ENCODE peak calls at places on chromosomes 6 and 20, in eight cellular contexts. H is AG20443; I is HT1080; F is activated naive CD4-positive, alpha-beta T cell treated with anti-CD3 and anti-CD28 coated beads for 36 hours; C is activated CD8-positive, alpha-beta memory T cell treated with anti-CD3 and anti-CD28 coated beads for 4 hours; K is D341Med; E is stimulated activated CD4-positive, alpha-beta T cell treated with anti-CD3 and anti-CD28 coated beads, Interleukin-2, amount 100 ng/mL, for 48 hours; S is DMS153. J is an unnamed sample.

GRCh38 chr6:109260126-109260525 is 122.1 kb downstream of the CD164 start:
- DNase-seq in H (peak), I (peak), F (no peak), C (no peak), K (no peak), E (no peak), S (no peak), J (no peak)

GRCh38 chr20:63321148-63321831 is 28.3 kb downstream of the COL20A1 start:
- DNase-seq in H (peak), I (no peak), F (peak), C (no peak), K (no peak), E (no peak), S (no peak), J (no peak)

GRCh38 chr6:109478848-109479624 is 4.0 kb downstream of the ZBTB24 start:
- DNase-seq in H (no peak), I (no peak), F (peak), C (no peak), K (no peak), E (no peak), S (no peak), J (no peak)

GRCh38 chr6:11921017-11921438 is 91.1 kb upstream of the HIVEP1 start:
- DNase-seq in H (peak), I (peak), F (no peak), C (no peak), K (no peak), E (no peak), S (no peak), J (no peak)

GRCh38 chr20:49420811-49421295 is 61.6 kb downstream of the KCNB1 start:
- DNase-seq in H (no peak), I (no peak), F (no peak), C (no peak), K (no peak), E (no peak), S (no peak), J (no peak)

GRCh38 chr6:41689171-41690008 is 46.0 kb downstream of the TFEB start:
- DNase-seq in H (peak), I (peak), F (no peak), C (no peak), K (no peak), E (no peak), S (no peak), J (no peak)

GRCh38 chr20:17140894-17141293 is 85.9 kb upstream of the PCSK2 start:
- DNase-seq in H (no peak), I (no peak), F (no peak), C (no peak), K (no peak), E (no peak), S (no peak), J (no peak)

GRCh38 chr6:128655978-128656498 is 135.6 kb upstream of the PTPRK start:
- DNase-seq in H (peak), I (peak), F (peak), C (no peak), K (no peak), E (peak), S (no peak), J (no peak)

GRCh38 chr20:41798926-41799502 is 180.8 kb upstream of the CHD6 start:
- DNase-seq in H (no peak), I (peak), F (no peak), C (no peak), K (no peak), E (no peak), S (no peak), J (no peak)

GRCh38 chr6:43228951-43229802 is at the start of gene DNPH1:
- DNase-seq in H (peak), I (peak), F (peak), C (peak), K (peak), E (peak), S (peak), J (peak)

GRCh38 chr6:5151955-5152401 is 66.8 kb downstream of the PPP1R3G start:
- DNase-seq in H (peak), I (peak), F (no peak), C (no peak), K (no peak), E (no peak), S (no peak), J (no peak)

GRCh38 chr6:82959385-82959941 is 106.2 kb downstream of the UBE3D start:
- DNase-seq in H (peak), I (peak), F (no peak), C (no peak), K (no peak), E (no peak), S (no peak), J (no peak)

GRCh38 chr6:142286088-142286409 is 15.8 kb upstream of the ADGRG6 start:
- DNase-seq in H (no peak), I (no peak), F (no peak), C (no peak), K (no peak), E (no peak), S (no peak), J (no peak)

GRCh38 chr6:110352603-110353303 is 5.4 kb downstream of the METTL24 start:
- DNase-seq in H (no peak), I (no peak), F (no peak), C (no peak), K (no peak), E (no peak), S (no peak), J (no peak)

GRCh38 chr20:44026932-44027685 is 112.5 kb downstream of the TOX2 start:
- DNase-seq in H (no peak), I (no peak), F (no peak), C (no peak), K (no peak), E (no peak), S (no peak), J (no peak)

GRCh38 chr6:14038636-14039035 is 78.9 kb upstream of the CD83 start:
- DNase-seq in H (no peak), I (no peak), F (no peak), C (no peak), K (no peak), E (no peak), S (no peak), J (no peak)

GRCh38 chr6:33490621-33491020 is 36.2 kb downstream of the ZBTB9 start:
- DNase-seq in H (no peak), I (no peak), F (no peak), C (no peak), K (no peak), E (no peak), S (no peak), J (no peak)

GRCh38 chr6:132445201-132445951 is 44.1 kb upstream of the MOXD1 start:
- DNase-seq in H (peak), I (peak), F (no peak), C (no peak), K (no peak), E (no peak), S (no peak), J (no peak)

GRCh38 chr6:5112065-5112799 is 27.1 kb downstream of the PPP1R3G start:
- DNase-seq in H (peak), I (peak), F (no peak), C (no peak), K (no peak), E (no peak), S (no peak), J (no peak)

GRCh38 chr6:161740486-161740885 is 466.6 kb upstream of the AGPAT4 start:
- DNase-seq in H (no peak), I (no peak), F (no peak), C (no peak), K (no peak), E (no peak), S (no peak), J (no peak)

GRCh38 chr20:34023937-34024732 is 30.4 kb downstream of the RALY start:
- DNase-seq in H (no peak), I (no peak), F (no peak), C (no peak), K (no peak), E (no peak), S (no peak), J (no peak)